ENCODE peak calls at places on chromosomes 11 and 22, in five cellular contexts. O, V, L, Y and E are unnamed samples.

GRCh38 chr11:35558468-35558867 is 33.1 kb upstream of the PAMR1 start:
- DNase-seq in O (no peak), V (no peak), L (no peak), Y (no peak), E (no peak)

GRCh38 chr11:109275931-109276330 is 146.1 kb upstream of the C11orf87 start:
- DNase-seq in O (no peak), V (no peak), L (no peak), Y (no peak), E (no peak)

GRCh38 chr11:34806875-34807274 is 109.3 kb downstream of the APIP start:
- DNase-seq in O (no peak), V (no peak), L (no peak), Y (no peak), E (peak)

GRCh38 chr11:83713701-83714100 is 427.5 kb upstream of the CCDC90B start:
- DNase-seq in O (no peak), V (no peak), L (no peak), Y (no peak), E (no peak)

GRCh38 chr11:120244476-120244875 is 4.5 kb downstream of the POU2F3 start:
- DNase-seq in O (no peak), V (no peak), L (no peak), Y (no peak), E (no peak)

GRCh38 chr22:42313804-42314581 is 43.5 kb upstream of the TCF20 start:
- DNase-seq in O (peak), V (peak), L (peak), Y (no peak), E (peak)

GRCh38 chr11:39327302-39327701 is 2132.2 kb downstream of the LRRC4C start:
- DNase-seq in O (no peak), V (no peak), L (no peak), Y (no peak), E (no peak)

GRCh38 chr22:26428515-26429457 is at the start of gene ASPHD2:
- DNase-seq in O (peak), V (no peak), L (no peak), Y (peak), E (peak)

GRCh38 chr11:6746086-6746618 is 25.6 kb downstream of the OR2AG2 start:
- DNase-seq in O (no peak), V (no peak), L (no peak), Y (peak), E (no peak)
- TF ChIP-seq ZBTB33 in O (no peak), V (no peak), L (no peak), Y (no peak), E (no peak)

DNA sequence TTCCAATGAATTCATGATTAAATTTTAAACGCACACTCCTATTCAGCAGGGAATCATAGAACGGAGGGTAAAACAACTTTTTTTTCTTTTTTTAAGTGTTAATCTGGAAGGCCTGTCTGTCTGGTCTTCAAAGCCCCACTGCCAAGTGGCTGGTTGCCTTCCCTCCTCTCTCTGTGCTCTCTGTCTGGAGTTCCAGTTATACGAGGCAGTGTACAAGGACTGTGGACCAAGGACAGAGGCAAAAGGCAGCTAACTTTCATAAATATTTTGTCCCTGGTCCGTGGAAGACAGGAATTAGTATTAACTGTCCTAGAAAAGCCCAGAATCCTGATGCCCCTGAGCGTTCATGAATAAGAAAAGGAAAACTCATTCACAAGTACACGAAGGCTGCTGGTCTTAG is 164.0 kb upstream of the E2F8 start:
- DNase-seq in O (no peak), V (no peak), L (no peak), Y (no peak), E (no peak)
- TF ChIP-seq ZBTB33 in O (no peak), V (no peak), L (no peak), Y (no peak), E (no peak)

GRCh38 chr11:96736591-96736990 is 346.8 kb downstream of the JRKL start:
- DNase-seq in O (no peak), V (no peak), L (no peak), Y (no peak), E (no peak)
- TF ChIP-seq ZBTB33 in O (no peak), V (no peak), L (no peak), Y (no peak), E (no peak)

DNA sequence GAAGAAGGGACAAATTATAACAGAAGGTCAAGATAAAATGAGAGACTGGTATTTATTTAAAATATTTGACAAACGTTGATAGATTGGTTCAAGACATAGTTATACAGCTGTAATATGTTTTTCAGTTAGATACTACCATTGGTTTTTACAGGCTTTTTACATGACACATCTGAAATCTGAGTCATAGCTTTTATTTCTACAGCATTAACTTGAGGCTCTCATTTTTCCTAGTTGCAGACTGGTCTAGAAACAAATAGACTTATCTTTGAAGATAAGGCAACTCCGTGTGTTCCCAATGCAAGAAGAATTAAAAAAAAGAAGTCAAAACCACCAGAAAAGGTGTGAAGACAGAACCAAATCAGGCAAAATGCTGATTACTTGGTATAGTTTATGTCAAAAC is 31.3 kb downstream of the CEP57 start:
- DNase-seq in O (no peak), V (no peak), L (no peak), Y (no peak), E (no peak)
- TF ChIP-seq ZBTB33 in O (no peak), V (no peak), L (no peak), Y (no peak), E (no peak)

DNA sequence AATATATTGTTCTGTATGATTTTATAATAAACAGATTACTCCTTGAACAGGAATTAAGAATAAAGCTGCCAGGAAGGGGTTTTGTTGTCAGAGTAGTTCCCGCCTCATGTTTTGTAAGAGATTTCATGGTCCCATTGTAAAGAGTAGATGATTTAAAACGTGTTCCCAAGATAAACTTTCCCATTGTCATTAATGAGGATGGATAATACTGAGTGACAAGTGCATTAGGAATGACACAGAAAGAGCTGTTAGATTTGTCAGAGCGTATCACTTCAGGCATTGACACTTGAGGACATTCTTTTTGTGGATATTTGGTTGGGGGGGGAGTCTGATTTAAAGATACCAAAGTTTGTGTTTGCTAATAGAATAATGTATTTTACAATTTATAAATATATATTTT is 147.0 kb downstream of the PAX6 start:
- DNase-seq in O (no peak), V (no peak), L (no peak), Y (no peak), E (no peak)
- TF ChIP-seq ZBTB33 in O (no peak), V (no peak), L (no peak), Y (no peak), E (no peak)

DNA sequence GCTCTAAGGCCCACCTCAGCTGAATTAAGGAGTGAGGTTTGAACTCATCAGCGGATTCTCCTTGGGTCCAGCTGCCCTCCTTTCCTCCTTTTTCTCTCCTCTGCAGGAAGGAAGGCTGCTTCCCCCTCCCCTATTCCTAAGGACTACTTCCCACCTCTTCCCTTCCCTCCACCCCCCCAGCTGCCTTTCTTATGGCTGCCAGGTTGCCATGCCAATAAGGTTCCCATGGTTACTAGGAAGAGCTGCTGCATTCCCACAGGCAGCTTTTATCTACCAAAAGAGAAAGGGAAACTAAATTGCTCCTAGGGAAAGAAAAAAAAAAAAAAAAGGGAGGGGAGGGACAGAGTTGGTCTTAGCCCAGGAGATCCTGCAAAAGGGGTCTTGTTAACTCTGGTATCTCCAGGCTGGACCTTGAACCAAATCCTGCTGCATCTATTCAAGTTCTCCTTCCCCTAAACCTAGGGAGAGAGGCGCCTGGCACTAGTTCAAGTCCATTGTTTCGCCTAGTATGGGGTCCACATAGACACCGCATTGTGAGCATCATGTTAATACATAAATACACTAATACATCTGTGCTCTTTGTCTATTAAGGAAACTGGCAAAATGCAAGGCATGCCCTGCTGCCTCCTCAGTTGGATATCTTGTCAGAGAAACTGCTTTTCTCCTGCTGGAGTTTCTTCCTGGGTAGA is 21.2 kb upstream of the FEZ1 start:
- DNase-seq in O (peak), V (no peak), L (no peak), Y (no peak), E (peak)
- TF ChIP-seq ZBTB33 in O (no peak), V (no peak), L (no peak), Y (no peak), E (no peak)

GRCh38 chr11:58618215-58618614 is 4.2 kb upstream of the CNTF start:
- DNase-seq in O (no peak), V (peak), L (no peak), Y (no peak), E (no peak)
- TF ChIP-seq ZBTB33 in O (no peak), V (no peak), L (no peak), Y (no peak), E (no peak)

GRCh38 chr22:40877488-40877887 is 15.6 kb upstream of the DNAJB7 start:
- DNase-seq in O (no peak), V (no peak), L (no peak), Y (no peak), E (no peak)

GRCh38 chr22:40874016-40874415 is 12.1 kb upstream of the DNAJB7 start:
- DNase-seq in O (no peak), V (no peak), L (no peak), Y (no peak), E (no peak)

GRCh38 chr22:40875111-40875510 is 13.2 kb upstream of the DNAJB7 start:
- DNase-seq in O (no peak), V (no peak), L (no peak), Y (no peak), E (no peak)

GRCh38 chr22:40878937-40879336 is 17.0 kb upstream of the DNAJB7 start:
- DNase-seq in O (no peak), V (no peak), L (no peak), Y (no peak), E (no peak)
- TF ChIP-seq ZBTB33 in O (no peak), V (no peak), L (no peak), Y (no peak), E (no peak)

GRCh38 chr22:46574438-46574992 is 37.1 kb upstream of the CELSR1 start:
- DNase-seq in O (no peak), V (no peak), L (no peak), Y (no peak), E (no peak)
- TF ChIP-seq ZBTB33 in O (no peak), V (no peak), L (no peak), Y (no peak), E (no peak)